ENCODE peak calls at places on chromosomes 5 and 9, in five cellular contexts. F is AG04450, R is K562, E is choroid plexus epithelial cell, K is lower leg skin. A is an unnamed sample.

GRCh38 chr5:179533907-179534306 is 16.4 kb upstream of the RUFY1 start:
- DNase-seq in F (no peak), E (no peak), R (no peak), K (no peak), A (no peak)

GRCh38 chr5:154370119-154370518 is 75.7 kb upstream of the SAP30L start:
- DNase-seq in R (no peak), E (peak), F (no peak), K (no peak), A (peak)

GRCh38 chr9:16735000-16735399 is 135.5 kb downstream of the BNC2 start:
- DNase-seq in F (no peak), R (no peak), E (no peak), K (no peak), A (no peak)

GRCh38 chr9:36820392-36820861 is 213.6 kb downstream of the PAX5 start:
- DNase-seq in R (no peak), K (no peak), E (no peak), F (no peak), A (no peak)

GRCh38 chr5:138752951-138753793 is at the start of gene CTNNA1:
- DNase-seq in R (peak), F (no peak), K (peak), E (peak), A (no peak)

GRCh38 chr5:90112293-90112692 is 297.3 kb downstream of the CETN3 start:
- DNase-seq in K (no peak), F (no peak), R (no peak), E (peak), A (no peak)

GRCh38 chr5:130964238-130965192 is 200.5 kb downstream of the HINT1 start:
- DNase-seq in K (no peak), E (no peak), F (no peak), R (no peak), A (no peak)

GRCh38 chr9:106897223-106897622 is 34.3 kb downstream of the ZNF462 start:
- DNase-seq in E (no peak), R (no peak), F (no peak), K (no peak), A (no peak)

GRCh38 chr5:127898551-127899213 is 184.9 kb upstream of the SLC12A2 start:
- DNase-seq in F (no peak), E (peak), R (no peak), K (no peak), A (no peak)

GRCh38 chr9:82599550-82599949 is 463.4 kb downstream of the RASEF start:
- DNase-seq in E (no peak), F (no peak), R (no peak), K (no peak), A (no peak)

GRCh38 chr9:81789751-81790150 is 100.4 kb upstream of the TLE1 start:
- DNase-seq in R (no peak), E (peak), K (no peak), F (no peak), A (no peak)

GRCh38 chr9:15641301-15641700 is 88.5 kb downstream of the CCDC171 start:
- DNase-seq in R (no peak), E (peak), K (no peak), F (no peak), A (no peak)

GRCh38 chr5:143676794-143677193 is 135.2 kb upstream of the HMHB1 start:
- DNase-seq in R (no peak), F (no peak), E (no peak), K (no peak), A (no peak)

GRCh38 chr9:93133641-93134017 is 422 bp downstream of the NINJ1 start:
- DNase-seq in E (peak), R (peak), F (peak), K (no peak), A (no peak)

GRCh38 chr9:87891754-87892153 is 9.1 kb downstream of the SPATA31E1 start:
- DNase-seq in R (no peak), K (no peak), F (peak), E (peak), A (no peak)

GRCh38 chr9:87896891-87897290 is 14.2 kb downstream of the SPATA31E1 start:
- DNase-seq in R (no peak), F (no peak), E (no peak), K (no peak), A (no peak)

GRCh38 chr9:87892956-87893355 is 10.3 kb downstream of the SPATA31E1 start:
- DNase-seq in E (no peak), K (no peak), R (no peak), F (no peak), A (no peak)

GRCh38 chr9:87898151-87898550 is 15.5 kb downstream of the SPATA31E1 start:
- DNase-seq in E (peak), R (no peak), K (no peak), F (no peak), A (no peak)

DNA sequence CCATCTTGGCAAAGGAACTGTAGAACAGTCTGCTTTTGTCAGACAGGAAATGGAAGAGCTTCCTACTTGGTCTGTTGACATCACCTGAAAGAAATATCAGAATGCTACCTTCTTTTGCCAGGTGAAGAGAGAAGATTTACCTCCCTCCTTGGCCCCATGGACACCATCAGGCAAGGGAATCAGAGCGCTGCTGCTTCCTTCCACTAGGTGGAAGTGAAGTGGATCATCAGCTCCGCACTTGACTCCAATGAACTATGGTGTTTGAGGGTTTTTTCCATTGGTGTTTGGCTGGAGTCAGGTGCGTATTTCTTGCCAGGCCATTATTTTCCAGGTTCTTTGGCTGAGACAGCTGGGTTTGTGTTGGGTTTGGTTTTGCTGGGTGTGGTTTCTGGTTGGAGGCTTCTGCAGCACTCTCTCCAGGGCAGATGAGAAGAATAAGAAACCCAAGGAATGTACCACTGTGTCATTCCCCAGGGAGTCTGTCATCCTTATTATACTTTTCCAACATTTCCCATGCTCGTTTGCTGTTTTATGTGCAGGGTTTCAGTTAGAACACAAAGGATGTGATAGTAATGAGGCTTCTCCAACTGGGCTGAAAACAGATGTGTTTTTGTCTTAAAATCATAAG is 12.4 kb downstream of the SPATA31E1 start:
- DNase-seq in K (no peak), R (no peak), E (no peak), F (no peak), A (no peak)
- TF ChIP-seq CTCF in K (no peak), R (no peak), E (peak), F (peak), A (peak)

GRCh38 chr5:168713051-168713450 is 133.9 kb upstream of the PANK3 start:
- DNase-seq in F (no peak), R (no peak), E (no peak), K (no peak), A (no peak)

GRCh38 chr5:168707646-168708300 is 128.6 kb upstream of the PANK3 start:
- DNase-seq in E (no peak), R (no peak), F (no peak), K (no peak), A (no peak)

GRCh38 chr5:168708301-168708695 is 129.1 kb upstream of the PANK3 start:
- DNase-seq in R (no peak), F (no peak), E (no peak), K (no peak), A (no peak)

GRCh38 chr5:168712280-168712924 is 133.2 kb upstream of the PANK3 start:
- DNase-seq in F (peak), K (no peak), R (no peak), E (peak), A (peak)

GRCh38 chr5:168710706-168711105 is 131.5 kb upstream of the PANK3 start:
- DNase-seq in K (no peak), F (no peak), R (no peak), E (no peak), A (no peak)
- H3K4me3 ChIP-seq in K (no peak), F (no peak), R (no peak), E (no peak), A (no peak)

DNA sequence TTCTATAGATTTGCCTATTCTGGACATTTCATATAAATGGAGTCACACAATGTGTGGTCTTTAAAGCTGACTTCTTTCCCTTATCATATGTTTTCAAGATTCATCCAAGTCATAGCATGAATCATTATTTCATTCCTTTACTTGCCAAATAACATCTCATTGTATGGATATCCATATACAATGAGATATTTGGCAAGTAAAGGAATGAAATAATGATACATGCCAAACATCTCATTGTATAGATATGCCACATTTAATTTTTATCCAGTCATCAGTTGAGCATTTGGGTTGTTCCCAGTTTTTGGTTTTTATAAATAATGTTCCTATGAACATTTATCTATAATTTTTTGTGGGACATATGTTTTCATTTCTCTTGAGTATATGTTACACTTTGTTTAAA is 20.5 kb upstream of the OR2K2 start:
- DNase-seq in E (no peak), R (no peak), F (no peak), K (no peak), A (no peak)
- TF ChIP-seq CTCF in E (no peak), R (no peak), F (no peak), K (no peak), A (no peak)

DNA sequence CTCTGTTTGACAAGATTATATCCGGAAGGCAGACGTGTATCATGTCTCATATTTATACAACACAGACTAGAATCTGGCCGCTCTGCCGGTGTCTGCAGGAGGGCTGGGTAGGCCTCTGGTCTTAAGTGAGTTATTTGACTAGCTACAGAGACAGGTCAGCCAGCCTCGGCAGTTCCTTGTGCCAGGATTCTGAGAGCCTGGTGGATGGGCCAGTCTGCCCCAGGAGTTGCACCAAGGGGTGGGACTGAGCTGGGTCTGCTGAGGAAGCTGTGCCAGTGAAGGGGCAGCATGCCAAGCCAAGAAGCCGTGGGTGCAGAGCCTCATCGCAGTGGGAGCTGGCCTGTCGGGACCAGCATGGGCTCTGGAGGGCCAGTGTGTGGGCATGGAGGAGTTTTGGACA is 7.1 kb downstream of the SNX18 start:
- DNase-seq in F (no peak), E (peak), R (no peak), K (no peak), A (no peak)
- H3K4me3 ChIP-seq in F (peak), E (peak), R (no peak), K (no peak), A (no peak)

GRCh38 chr5:113123563-113123962 is 147.0 kb downstream of the DCP2 start:
- DNase-seq in K (no peak), E (peak), R (no peak), F (no peak), A (no peak)
- TF ChIP-seq CTCF in K (no peak), E (peak), R (peak), F (peak), A (peak)

DNA sequence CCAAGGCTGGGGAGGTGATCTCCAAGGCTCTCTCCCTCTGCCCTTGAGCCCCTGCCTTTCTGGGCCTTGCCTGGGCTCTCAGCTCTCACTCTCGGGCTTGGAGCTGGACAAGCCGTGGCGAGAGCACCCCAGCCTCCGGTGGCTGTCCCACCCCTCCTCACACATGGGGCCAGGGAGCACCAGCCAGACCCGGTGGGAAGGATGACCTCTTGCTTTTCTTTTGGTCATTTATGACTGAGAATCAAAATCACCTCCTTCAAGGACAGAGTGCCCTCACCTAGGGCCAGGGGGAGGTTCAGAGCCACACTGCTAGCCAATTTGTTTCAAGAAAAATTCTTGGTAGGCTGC is 14.1 kb downstream of the TCF7 start:
- DNase-seq in F (no peak), K (no peak), E (no peak), R (no peak), A (no peak)
- H3K4me3 ChIP-seq in F (no peak), K (no peak), E (no peak), R (no peak), A (no peak)

DNA sequence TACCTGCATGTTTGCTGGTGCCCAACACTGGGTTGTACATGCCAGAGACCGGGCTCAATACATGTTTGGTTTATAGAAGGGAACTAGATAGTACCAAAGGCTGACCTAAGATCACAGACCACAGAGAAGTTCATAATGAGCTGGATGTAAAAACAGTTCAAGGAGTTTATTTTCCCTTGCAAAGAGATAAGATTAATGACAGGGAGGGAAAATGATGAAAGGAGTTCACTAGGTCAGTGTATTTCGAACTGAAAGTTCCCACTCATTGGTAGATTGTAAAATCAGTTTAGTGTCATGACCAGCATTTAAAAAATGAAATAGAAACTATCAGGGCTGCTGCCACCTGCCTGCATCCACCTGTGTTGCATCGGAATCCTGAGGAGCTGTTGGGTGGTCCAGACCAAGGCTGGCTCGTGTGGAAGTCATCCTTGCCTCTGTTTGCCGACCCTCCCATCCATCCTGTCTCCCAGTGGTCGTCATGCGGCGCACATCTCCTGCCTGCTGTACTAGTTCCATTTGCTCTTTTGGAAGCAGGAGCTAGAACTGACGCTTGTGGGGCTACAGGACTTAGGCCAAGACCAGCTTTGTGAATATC is 21.1 kb downstream of the TBC1D2 start:
- DNase-seq in F (no peak), E (no peak), K (no peak), R (no peak), A (no peak)
- TF ChIP-seq CTCF in F (peak), E (peak), K (no peak), R (peak), A (no peak)